ENCODE peak calls at places on chromosomes 7 and 10, in ten cellular contexts. One of them, this sample, is unnamed.

GRCh38 chr7:102215281-102215680 is 71.4 kb upstream of the SH2B2 start:
- DNase-seq in IMR-90: no peak
- DNase-seq in H7: no peak
- DNase-seq in neural crest cell: no peak
- DNase-seq in caudate nucleus: no peak
- DNase-seq in DND-41: no peak
- DNase-seq in PC-9: no peak
- DNase-seq in fibroblast of lung: no peak
- DNase-seq in stimulated activated CD8-positive, alpha-beta memory T cell treated with anti-CD3 and anti-CD28 coated beads, Interleukin-15, amount 100 ng/mL, for 1 hour: no peak
- DNase-seq in stimulated activated naive B cell treated with anti-CD40 and anti-IgM and Interleukin-4, amounts not matched to agents 10 μg/mL and 1 μg/mL and 100 μg/mL, for 72 hours: no peak
- DNase-seq in this sample: no peak

GRCh38 chr7:108054537-108054936 is 51.6 kb upstream of the LAMB1 start:
- DNase-seq in caudate nucleus: no peak
- DNase-seq in stimulated activated CD8-positive, alpha-beta memory T cell treated with anti-CD3 and anti-CD28 coated beads, Interleukin-15, amount 100 ng/mL, for 1 hour: no peak
- DNase-seq in PC-9: peak
- DNase-seq in stimulated activated naive B cell treated with anti-CD40 and anti-IgM and Interleukin-4, amounts not matched to agents 10 μg/mL and 1 μg/mL and 100 μg/mL, for 72 hours: no peak
- DNase-seq in neural crest cell: no peak
- DNase-seq in H7: no peak
- DNase-seq in fibroblast of lung: no peak
- DNase-seq in DND-41: no peak
- DNase-seq in IMR-90: no peak
- DNase-seq in this sample: no peak

GRCh38 chr7:96508371-96508770 is 186.5 kb upstream of the SLC25A13 start:
- DNase-seq in stimulated activated CD8-positive, alpha-beta memory T cell treated with anti-CD3 and anti-CD28 coated beads, Interleukin-15, amount 100 ng/mL, for 1 hour: no peak
- DNase-seq in caudate nucleus: no peak
- DNase-seq in stimulated activated naive B cell treated with anti-CD40 and anti-IgM and Interleukin-4, amounts not matched to agents 10 μg/mL and 1 μg/mL and 100 μg/mL, for 72 hours: no peak
- DNase-seq in H7: no peak
- DNase-seq in IMR-90: no peak
- DNase-seq in DND-41: no peak
- DNase-seq in fibroblast of lung: peak
- DNase-seq in neural crest cell: no peak
- DNase-seq in PC-9: no peak
- DNase-seq in this sample: peak

GRCh38 chr7:34158311-34158710 is 253.0 kb downstream of the BMPER start:
- DNase-seq in neural crest cell: no peak
- DNase-seq in fibroblast of lung: no peak
- DNase-seq in IMR-90: peak
- DNase-seq in stimulated activated CD8-positive, alpha-beta memory T cell treated with anti-CD3 and anti-CD28 coated beads, Interleukin-15, amount 100 ng/mL, for 1 hour: no peak
- DNase-seq in PC-9: no peak
- DNase-seq in caudate nucleus: no peak
- DNase-seq in stimulated activated naive B cell treated with anti-CD40 and anti-IgM and Interleukin-4, amounts not matched to agents 10 μg/mL and 1 μg/mL and 100 μg/mL, for 72 hours: no peak
- DNase-seq in DND-41: no peak
- DNase-seq in H7: no peak
- DNase-seq in this sample: peak

GRCh38 chr7:157990226-157990877 is 597.3 kb downstream of the PTPRN2 start:
- DNase-seq in caudate nucleus: no peak
- DNase-seq in fibroblast of lung: no peak
- DNase-seq in stimulated activated naive B cell treated with anti-CD40 and anti-IgM and Interleukin-4, amounts not matched to agents 10 μg/mL and 1 μg/mL and 100 μg/mL, for 72 hours: no peak
- DNase-seq in IMR-90: no peak
- DNase-seq in neural crest cell: no peak
- DNase-seq in stimulated activated CD8-positive, alpha-beta memory T cell treated with anti-CD3 and anti-CD28 coated beads, Interleukin-15, amount 100 ng/mL, for 1 hour: no peak
- DNase-seq in H7: peak
- DNase-seq in PC-9: no peak
- DNase-seq in DND-41: no peak
- DNase-seq in this sample: no peak

GRCh38 chr10:29862926-29863614 is 196.3 kb downstream of the JCAD start:
- DNase-seq in neural crest cell: no peak
- DNase-seq in caudate nucleus: no peak
- DNase-seq in stimulated activated CD8-positive, alpha-beta memory T cell treated with anti-CD3 and anti-CD28 coated beads, Interleukin-15, amount 100 ng/mL, for 1 hour: no peak
- DNase-seq in IMR-90: peak
- DNase-seq in stimulated activated naive B cell treated with anti-CD40 and anti-IgM and Interleukin-4, amounts not matched to agents 10 μg/mL and 1 μg/mL and 100 μg/mL, for 72 hours: no peak
- DNase-seq in H7: no peak
- DNase-seq in PC-9: peak
- DNase-seq in fibroblast of lung: peak
- DNase-seq in DND-41: no peak
- DNase-seq in this sample: peak

GRCh38 chr10:91347529-91347928 is 62.6 kb upstream of the HECTD2 start:
- DNase-seq in neural crest cell: no peak
- DNase-seq in DND-41: no peak
- DNase-seq in stimulated activated naive B cell treated with anti-CD40 and anti-IgM and Interleukin-4, amounts not matched to agents 10 μg/mL and 1 μg/mL and 100 μg/mL, for 72 hours: no peak
- DNase-seq in caudate nucleus: no peak
- DNase-seq in fibroblast of lung: no peak
- DNase-seq in H7: no peak
- DNase-seq in PC-9: no peak
- DNase-seq in IMR-90: peak
- DNase-seq in stimulated activated CD8-positive, alpha-beta memory T cell treated with anti-CD3 and anti-CD28 coated beads, Interleukin-15, amount 100 ng/mL, for 1 hour: no peak
- DNase-seq in this sample: no peak

GRCh38 chr7:45582136-45582742 is 8.1 kb downstream of the ADCY1 start:
- DNase-seq in IMR-90: no peak
- DNase-seq in stimulated activated naive B cell treated with anti-CD40 and anti-IgM and Interleukin-4, amounts not matched to agents 10 μg/mL and 1 μg/mL and 100 μg/mL, for 72 hours: no peak
- DNase-seq in PC-9: no peak
- DNase-seq in H7: peak
- DNase-seq in DND-41: no peak
- DNase-seq in fibroblast of lung: no peak
- DNase-seq in neural crest cell: no peak
- DNase-seq in caudate nucleus: no peak
- DNase-seq in stimulated activated CD8-positive, alpha-beta memory T cell treated with anti-CD3 and anti-CD28 coated beads, Interleukin-15, amount 100 ng/mL, for 1 hour: no peak
- DNase-seq in this sample: no peak

GRCh38 chr7:116242759-116243158 is 32.4 kb downstream of the TES start:
- DNase-seq in DND-41: no peak
- DNase-seq in caudate nucleus: no peak
- DNase-seq in IMR-90: peak
- DNase-seq in neural crest cell: no peak
- DNase-seq in H7: no peak
- DNase-seq in stimulated activated CD8-positive, alpha-beta memory T cell treated with anti-CD3 and anti-CD28 coated beads, Interleukin-15, amount 100 ng/mL, for 1 hour: no peak
- DNase-seq in fibroblast of lung: no peak
- DNase-seq in PC-9: no peak
- DNase-seq in stimulated activated naive B cell treated with anti-CD40 and anti-IgM and Interleukin-4, amounts not matched to agents 10 μg/mL and 1 μg/mL and 100 μg/mL, for 72 hours: no peak
- DNase-seq in this sample: peak

GRCh38 chr7:50266893-50267386 is 37.6 kb upstream of the IKZF1 start:
- DNase-seq in fibroblast of lung: no peak
- DNase-seq in caudate nucleus: no peak
- DNase-seq in H7: no peak
- DNase-seq in stimulated activated naive B cell treated with anti-CD40 and anti-IgM and Interleukin-4, amounts not matched to agents 10 μg/mL and 1 μg/mL and 100 μg/mL, for 72 hours: peak
- DNase-seq in DND-41: peak
- DNase-seq in PC-9: no peak
- DNase-seq in stimulated activated CD8-positive, alpha-beta memory T cell treated with anti-CD3 and anti-CD28 coated beads, Interleukin-15, amount 100 ng/mL, for 1 hour: peak
- DNase-seq in neural crest cell: no peak
- DNase-seq in IMR-90: no peak
- DNase-seq in this sample: no peak

GRCh38 chr7:139479620-139480019 is 3.9 kb downstream of the KLRG2 start:
- DNase-seq in PC-9: no peak
- DNase-seq in stimulated activated naive B cell treated with anti-CD40 and anti-IgM and Interleukin-4, amounts not matched to agents 10 μg/mL and 1 μg/mL and 100 μg/mL, for 72 hours: no peak
- DNase-seq in IMR-90: no peak
- DNase-seq in caudate nucleus: no peak
- DNase-seq in H7: no peak
- DNase-seq in fibroblast of lung: no peak
- DNase-seq in stimulated activated CD8-positive, alpha-beta memory T cell treated with anti-CD3 and anti-CD28 coated beads, Interleukin-15, amount 100 ng/mL, for 1 hour: no peak
- DNase-seq in DND-41: no peak
- DNase-seq in neural crest cell: no peak
- DNase-seq in this sample: no peak

GRCh38 chr10:79262131-79262530 is 85.1 kb upstream of the PPIF start:
- DNase-seq in stimulated activated CD8-positive, alpha-beta memory T cell treated with anti-CD3 and anti-CD28 coated beads, Interleukin-15, amount 100 ng/mL, for 1 hour: no peak
- DNase-seq in IMR-90: no peak
- DNase-seq in PC-9: no peak
- DNase-seq in stimulated activated naive B cell treated with anti-CD40 and anti-IgM and Interleukin-4, amounts not matched to agents 10 μg/mL and 1 μg/mL and 100 μg/mL, for 72 hours: no peak
- DNase-seq in caudate nucleus: no peak
- DNase-seq in fibroblast of lung: no peak
- DNase-seq in DND-41: no peak
- DNase-seq in neural crest cell: no peak
- DNase-seq in H7: no peak
- DNase-seq in this sample: no peak

GRCh38 chr10:75035975-75036708 is 75.3 kb upstream of the SAMD8 start:
- DNase-seq in fibroblast of lung: peak
- DNase-seq in DND-41: no peak
- DNase-seq in neural crest cell: no peak
- DNase-seq in H7: no peak
- DNase-seq in PC-9: no peak
- DNase-seq in stimulated activated CD8-positive, alpha-beta memory T cell treated with anti-CD3 and anti-CD28 coated beads, Interleukin-15, amount 100 ng/mL, for 1 hour: no peak
- DNase-seq in stimulated activated naive B cell treated with anti-CD40 and anti-IgM and Interleukin-4, amounts not matched to agents 10 μg/mL and 1 μg/mL and 100 μg/mL, for 72 hours: peak
- DNase-seq in caudate nucleus: no peak
- DNase-seq in IMR-90: peak
- DNase-seq in this sample: peak

GRCh38 chr10:88651131-88651541 is 13.1 kb upstream of the LIPF start:
- DNase-seq in PC-9: no peak
- DNase-seq in stimulated activated CD8-positive, alpha-beta memory T cell treated with anti-CD3 and anti-CD28 coated beads, Interleukin-15, amount 100 ng/mL, for 1 hour: no peak
- DNase-seq in stimulated activated naive B cell treated with anti-CD40 and anti-IgM and Interleukin-4, amounts not matched to agents 10 μg/mL and 1 μg/mL and 100 μg/mL, for 72 hours: no peak
- DNase-seq in DND-41: no peak
- DNase-seq in IMR-90: peak
- DNase-seq in H7: no peak
- DNase-seq in fibroblast of lung: peak
- DNase-seq in caudate nucleus: no peak
- DNase-seq in neural crest cell: no peak
- DNase-seq in this sample: peak

GRCh38 chr7:44105832-44106231 is 1.7 kb downstream of the AEBP1 start:
- DNase-seq in fibroblast of lung: no peak
- DNase-seq in stimulated activated naive B cell treated with anti-CD40 and anti-IgM and Interleukin-4, amounts not matched to agents 10 μg/mL and 1 μg/mL and 100 μg/mL, for 72 hours: no peak
- DNase-seq in stimulated activated CD8-positive, alpha-beta memory T cell treated with anti-CD3 and anti-CD28 coated beads, Interleukin-15, amount 100 ng/mL, for 1 hour: no peak
- DNase-seq in caudate nucleus: no peak
- DNase-seq in DND-41: no peak
- DNase-seq in neural crest cell: no peak
- DNase-seq in PC-9: no peak
- DNase-seq in H7: no peak
- DNase-seq in IMR-90: no peak
- DNase-seq in this sample: no peak

GRCh38 chr10:128802062-128802461 is 665.0 kb upstream of the MGMT start:
- DNase-seq in PC-9: no peak
- DNase-seq in stimulated activated CD8-positive, alpha-beta memory T cell treated with anti-CD3 and anti-CD28 coated beads, Interleukin-15, amount 100 ng/mL, for 1 hour: no peak
- DNase-seq in stimulated activated naive B cell treated with anti-CD40 and anti-IgM and Interleukin-4, amounts not matched to agents 10 μg/mL and 1 μg/mL and 100 μg/mL, for 72 hours: no peak
- DNase-seq in caudate nucleus: no peak
- DNase-seq in DND-41: no peak
- DNase-seq in H7: no peak
- DNase-seq in neural crest cell: no peak
- DNase-seq in fibroblast of lung: no peak
- DNase-seq in IMR-90: no peak
- DNase-seq in this sample: no peak

GRCh38 chr7:139358541-139359365 is 941 bp upstream of the LUC7L2 start:
- DNase-seq in H7: no peak
- DNase-seq in DND-41: peak
- DNase-seq in stimulated activated CD8-positive, alpha-beta memory T cell treated with anti-CD3 and anti-CD28 coated beads, Interleukin-15, amount 100 ng/mL, for 1 hour: peak
- DNase-seq in caudate nucleus: peak
- DNase-seq in neural crest cell: no peak
- DNase-seq in fibroblast of lung: peak
- DNase-seq in stimulated activated naive B cell treated with anti-CD40 and anti-IgM and Interleukin-4, amounts not matched to agents 10 μg/mL and 1 μg/mL and 100 μg/mL, for 72 hours: peak
- DNase-seq in IMR-90: peak
- DNase-seq in PC-9: peak
- DNase-seq in this sample: peak

GRCh38 chr7:104627516-104627915 is 299.1 kb downstream of the LHFPL3 start:
- DNase-seq in PC-9: peak
- DNase-seq in neural crest cell: peak
- DNase-seq in caudate nucleus: no peak
- DNase-seq in fibroblast of lung: peak
- DNase-seq in H7: no peak
- DNase-seq in stimulated activated naive B cell treated with anti-CD40 and anti-IgM and Interleukin-4, amounts not matched to agents 10 μg/mL and 1 μg/mL and 100 μg/mL, for 72 hours: no peak
- DNase-seq in DND-41: peak
- DNase-seq in IMR-90: peak
- DNase-seq in stimulated activated CD8-positive, alpha-beta memory T cell treated with anti-CD3 and anti-CD28 coated beads, Interleukin-15, amount 100 ng/mL, for 1 hour: no peak
- DNase-seq in this sample: peak

GRCh38 chr7:99953649-99954048 is 22.2 kb downstream of the AZGP1 start:
- DNase-seq in stimulated activated CD8-positive, alpha-beta memory T cell treated with anti-CD3 and anti-CD28 coated beads, Interleukin-15, amount 100 ng/mL, for 1 hour: no peak
- DNase-seq in PC-9: peak
- DNase-seq in caudate nucleus: no peak
- DNase-seq in H7: no peak
- DNase-seq in DND-41: peak
- DNase-seq in neural crest cell: no peak
- DNase-seq in IMR-90: peak
- DNase-seq in stimulated activated naive B cell treated with anti-CD40 and anti-IgM and Interleukin-4, amounts not matched to agents 10 μg/mL and 1 μg/mL and 100 μg/mL, for 72 hours: no peak
- DNase-seq in fibroblast of lung: peak
- DNase-seq in this sample: peak

GRCh38 chr7:143299840-143300239 is 11.7 kb downstream of the CASP2 start:
- DNase-seq in DND-41: peak
- DNase-seq in stimulated activated naive B cell treated with anti-CD40 and anti-IgM and Interleukin-4, amounts not matched to agents 10 μg/mL and 1 μg/mL and 100 μg/mL, for 72 hours: peak
- DNase-seq in stimulated activated CD8-positive, alpha-beta memory T cell treated with anti-CD3 and anti-CD28 coated beads, Interleukin-15, amount 100 ng/mL, for 1 hour: peak
- DNase-seq in caudate nucleus: no peak
- DNase-seq in fibroblast of lung: peak
- DNase-seq in PC-9: peak
- DNase-seq in H7: peak
- DNase-seq in neural crest cell: peak
- DNase-seq in IMR-90: no peak
- DNase-seq in this sample: no peak

GRCh38 chr10:129161184-129161583 is 305.9 kb upstream of the MGMT start:
- DNase-seq in caudate nucleus: no peak
- DNase-seq in stimulated activated naive B cell treated with anti-CD40 and anti-IgM and Interleukin-4, amounts not matched to agents 10 μg/mL and 1 μg/mL and 100 μg/mL, for 72 hours: no peak
- DNase-seq in neural crest cell: no peak
- DNase-seq in fibroblast of lung: no peak
- DNase-seq in H7: peak
- DNase-seq in DND-41: peak
- DNase-seq in PC-9: peak
- DNase-seq in IMR-90: peak
- DNase-seq in stimulated activated CD8-positive, alpha-beta memory T cell treated with anti-CD3 and anti-CD28 coated beads, Interleukin-15, amount 100 ng/mL, for 1 hour: no peak
- DNase-seq in this sample: no peak

GRCh38 chr7:75642810-75643486 is 95.8 kb downstream of the HIP1 start:
- DNase-seq in stimulated activated CD8-positive, alpha-beta memory T cell treated with anti-CD3 and anti-CD28 coated beads, Interleukin-15, amount 100 ng/mL, for 1 hour: peak
- DNase-seq in IMR-90: peak
- DNase-seq in fibroblast of lung: peak
- DNase-seq in caudate nucleus: no peak
- DNase-seq in H7: peak
- DNase-seq in neural crest cell: peak
- DNase-seq in DND-41: peak
- DNase-seq in PC-9: peak
- DNase-seq in stimulated activated naive B cell treated with anti-CD40 and anti-IgM and Interleukin-4, amounts not matched to agents 10 μg/mL and 1 μg/mL and 100 μg/mL, for 72 hours: peak
- DNase-seq in this sample: peak

GRCh38 chr7:12709731-12710502 is 22.5 kb downstream of the ARL4A start:
- DNase-seq in stimulated activated CD8-positive, alpha-beta memory T cell treated with anti-CD3 and anti-CD28 coated beads, Interleukin-15, amount 100 ng/mL, for 1 hour: no peak
- DNase-seq in neural crest cell: no peak
- DNase-seq in H7: no peak
- DNase-seq in caudate nucleus: no peak
- DNase-seq in fibroblast of lung: peak
- DNase-seq in PC-9: no peak
- DNase-seq in DND-41: no peak
- DNase-seq in IMR-90: peak
- DNase-seq in stimulated activated naive B cell treated with anti-CD40 and anti-IgM and Interleukin-4, amounts not matched to agents 10 μg/mL and 1 μg/mL and 100 μg/mL, for 72 hours: no peak
- DNase-seq in this sample: peak

GRCh38 chr10:24898501-24898900 is 53.9 kb downstream of the PRTFDC1 start:
- DNase-seq in PC-9: no peak
- DNase-seq in caudate nucleus: no peak
- DNase-seq in stimulated activated CD8-positive, alpha-beta memory T cell treated with anti-CD3 and anti-CD28 coated beads, Interleukin-15, amount 100 ng/mL, for 1 hour: no peak
- DNase-seq in DND-41: no peak
- DNase-seq in neural crest cell: no peak
- DNase-seq in H7: no peak
- DNase-seq in fibroblast of lung: peak
- DNase-seq in stimulated activated naive B cell treated with anti-CD40 and anti-IgM and Interleukin-4, amounts not matched to agents 10 μg/mL and 1 μg/mL and 100 μg/mL, for 72 hours: no peak
- DNase-seq in IMR-90: no peak
- DNase-seq in this sample: no peak

GRCh38 chr10:34094146-34094696 is 720.9 kb downstream of the PARD3 start:
- DNase-seq in stimulated activated naive B cell treated with anti-CD40 and anti-IgM and Interleukin-4, amounts not matched to agents 10 μg/mL and 1 μg/mL and 100 μg/mL, for 72 hours: no peak
- DNase-seq in stimulated activated CD8-positive, alpha-beta memory T cell treated with anti-CD3 and anti-CD28 coated beads, Interleukin-15, amount 100 ng/mL, for 1 hour: no peak
- DNase-seq in H7: no peak
- DNase-seq in caudate nucleus: no peak
- DNase-seq in fibroblast of lung: no peak
- DNase-seq in neural crest cell: no peak
- DNase-seq in IMR-90: no peak
- DNase-seq in DND-41: no peak
- DNase-seq in PC-9: no peak
- DNase-seq in this sample: no peak

GRCh38 chr7:12267542-12267941 is 56.4 kb downstream of the TMEM106B start:
- DNase-seq in H7: no peak
- DNase-seq in stimulated activated CD8-positive, alpha-beta memory T cell treated with anti-CD3 and anti-CD28 coated beads, Interleukin-15, amount 100 ng/mL, for 1 hour: no peak
- DNase-seq in fibroblast of lung: no peak
- DNase-seq in stimulated activated naive B cell treated with anti-CD40 and anti-IgM and Interleukin-4, amounts not matched to agents 10 μg/mL and 1 μg/mL and 100 μg/mL, for 72 hours: no peak
- DNase-seq in neural crest cell: no peak
- DNase-seq in DND-41: no peak
- DNase-seq in IMR-90: no peak
- DNase-seq in PC-9: no peak
- DNase-seq in caudate nucleus: no peak
- DNase-seq in this sample: no peak

GRCh38 chr7:100360102-100360607 is 2.2 kb downstream of the PILRB start:
- DNase-seq in H7: no peak
- DNase-seq in stimulated activated naive B cell treated with anti-CD40 and anti-IgM and Interleukin-4, amounts not matched to agents 10 μg/mL and 1 μg/mL and 100 μg/mL, for 72 hours: no peak
- DNase-seq in fibroblast of lung: no peak
- DNase-seq in DND-41: no peak
- DNase-seq in caudate nucleus: no peak
- DNase-seq in stimulated activated CD8-positive, alpha-beta memory T cell treated with anti-CD3 and anti-CD28 coated beads, Interleukin-15, amount 100 ng/mL, for 1 hour: no peak
- DNase-seq in neural crest cell: no peak
- DNase-seq in PC-9: no peak
- DNase-seq in IMR-90: no peak
- DNase-seq in this sample: no peak

GRCh38 chr7:120867932-120868331 is 10.0 kb upstream of the TSPAN12 start:
- DNase-seq in caudate nucleus: no peak
- DNase-seq in neural crest cell: no peak
- DNase-seq in fibroblast of lung: no peak
- DNase-seq in DND-41: no peak
- DNase-seq in PC-9: no peak
- DNase-seq in H7: no peak
- DNase-seq in stimulated activated naive B cell treated with anti-CD40 and anti-IgM and Interleukin-4, amounts not matched to agents 10 μg/mL and 1 μg/mL and 100 μg/mL, for 72 hours: no peak
- DNase-seq in stimulated activated CD8-positive, alpha-beta memory T cell treated with anti-CD3 and anti-CD28 coated beads, Interleukin-15, amount 100 ng/mL, for 1 hour: no peak
- DNase-seq in IMR-90: no peak
- DNase-seq in this sample: no peak

This sample was measured in fibroblast of the aortic adventitia.